ENCODE peak calls at places on chromosomes 6 and 20, in eight cellular contexts. W is GM12878, B is A549, U is SK-N-SH, I is HepG2, K is tibial nerve, A is stomach, H is esophagus muscularis mucosa. J is an unnamed sample.

GRCh38 chr20:49717693-49718092 is 4.0 kb upstream of the B4GALT5 start:
- DNase-seq in W (no peak), B (peak), U (no peak), I (peak), K (no peak), A (no peak), H (no peak), J (no peak)

GRCh38 chr6:119481981-119482380 is 132.4 kb upstream of the MAN1A1 start:
- DNase-seq in W (no peak), B (no peak), U (no peak), I (no peak), K (no peak), A (no peak), H (no peak), J (no peak)

GRCh38 chr6:13504611-13505344 is 17.4 kb upstream of the GFOD1 start:
- DNase-seq in W (no peak), B (no peak), U (no peak), I (no peak), K (no peak), A (no peak), H (no peak), J (no peak)

GRCh38 chr6:71197770-71198169 is 90.8 kb upstream of the OGFRL1 start:
- DNase-seq in W (no peak), B (no peak), U (no peak), I (no peak), K (no peak), A (no peak), H (no peak), J (no peak)

GRCh38 chr6:44192428-44193041 is 24.2 kb upstream of the MYMX start:
- DNase-seq in W (no peak), B (no peak), U (no peak), I (no peak), K (no peak), A (no peak), H (no peak), J (no peak)

GRCh38 chr6:119339941-119340456 is 9.6 kb downstream of the MAN1A1 start:
- DNase-seq in W (no peak), B (no peak), U (no peak), I (no peak), K (no peak), A (no peak), H (no peak), J (peak)

GRCh38 chr6:153842491-153842890 is 196.5 kb upstream of the OPRM1 start:
- DNase-seq in W (no peak), B (no peak), U (no peak), I (no peak), K (no peak), A (no peak), H (no peak), J (no peak)

GRCh38 chr20:37480915-37481314 is 40.1 kb upstream of the NNAT start:
- DNase-seq in W (no peak), B (no peak), U (no peak), I (no peak), K (no peak), A (no peak), H (no peak), J (no peak)

GRCh38 chr6:167930300-167930699 is 67.2 kb upstream of the KIF25 start:
- DNase-seq in W (no peak), B (no peak), U (no peak), I (peak), K (no peak), A (no peak), H (no peak), J (peak)

GRCh38 chr6:47161176-47161687 is 119.1 kb upstream of the ADGRF1 start:
- DNase-seq in W (no peak), B (peak), U (no peak), I (no peak), K (no peak), A (no peak), H (no peak), J (peak)

GRCh38 chr6:50978631-50979030 is 160.0 kb downstream of the TFAP2B start:
- DNase-seq in W (no peak), B (no peak), U (no peak), I (no peak), K (no peak), A (no peak), H (no peak), J (no peak)

GRCh38 chr6:118281291-118281690 is 266.8 kb upstream of the PLN start:
- DNase-seq in W (no peak), B (no peak), U (no peak), I (peak), K (no peak), A (no peak), H (no peak), J (no peak)

GRCh38 chr6:109008061-109008460 is 86.6 kb downstream of the SESN1 start:
- DNase-seq in W (no peak), B (no peak), U (no peak), I (no peak), K (no peak), A (no peak), H (no peak), J (no peak)

GRCh38 chr6:18314317-18314997 is 50.1 kb upstream of the DEK start:
- DNase-seq in W (no peak), B (no peak), U (no peak), I (no peak), K (no peak), A (no peak), H (peak), J (no peak)

GRCh38 chr6:82767037-82767436 is 298.6 kb downstream of the UBE3D start:
- DNase-seq in W (no peak), B (no peak), U (no peak), I (no peak), K (no peak), A (no peak), H (no peak), J (no peak)

GRCh38 chr20:24816907-24817306 is 132.2 kb upstream of the CST7 start:
- DNase-seq in W (no peak), B (no peak), U (no peak), I (no peak), K (no peak), A (no peak), H (no peak), J (no peak)

GRCh38 chr6:161033667-161034066 is 42.1 kb downstream of the MAP3K4 start:
- DNase-seq in W (no peak), B (no peak), U (no peak), I (no peak), K (no peak), A (no peak), H (no peak), J (no peak)

GRCh38 chr20:13430346-13431002 is 208.3 kb downstream of the TASP1 start:
- DNase-seq in W (peak), B (no peak), U (no peak), I (peak), K (no peak), A (no peak), H (no peak), J (no peak)

GRCh38 chr6:169779092-169779815 is 27.8 kb downstream of the ERMARD start:
- DNase-seq in W (no peak), B (no peak), U (no peak), I (no peak), K (no peak), A (no peak), H (peak), J (no peak)

GRCh38 chr6:31079656-31080261 is 32.6 kb downstream of the C6orf15 start:
- DNase-seq in W (no peak), B (peak), U (peak), I (peak), K (peak), A (peak), H (no peak), J (peak)

GRCh38 chr20:58514321-58515239 is 619 bp downstream of the APCDD1L start:
- DNase-seq in W (no peak), B (no peak), U (no peak), I (no peak), K (no peak), A (no peak), H (no peak), J (peak)

GRCh38 chr6:15073883-15074465 is 171.9 kb upstream of the JARID2 start:
- DNase-seq in W (no peak), B (no peak), U (no peak), I (no peak), K (no peak), A (no peak), H (no peak), J (no peak)

GRCh38 chr6:85620308-85620707 is 22.4 kb downstream of the SYNCRIP start:
- DNase-seq in W (no peak), B (no peak), U (no peak), I (no peak), K (no peak), A (no peak), H (no peak), J (no peak)

GRCh38 chr6:119604124-119604523 is 254.6 kb upstream of the MAN1A1 start:
- DNase-seq in W (no peak), B (no peak), U (no peak), I (no peak), K (no peak), A (no peak), H (no peak), J (no peak)

GRCh38 chr6:139443226-139444112 is 69.0 kb upstream of the CITED2 start:
- DNase-seq in W (no peak), B (no peak), U (no peak), I (no peak), K (no peak), A (no peak), H (no peak), J (no peak)

GRCh38 chr6:21538186-21538798 is 55.3 kb upstream of the SOX4 start:
- DNase-seq in W (no peak), B (no peak), U (no peak), I (peak), K (no peak), A (no peak), H (no peak), J (no peak)

GRCh38 chr6:119174879-119175817 is 96.7 kb upstream of the FAM184A start:
- DNase-seq in W (no peak), B (no peak), U (no peak), I (no peak), K (no peak), A (no peak), H (no peak), J (no peak)

GRCh38 chr20:58721951-58722371 is 29.4 kb downstream of the NPEPL1 start:
- DNase-seq in W (no peak), B (no peak), U (no peak), I (no peak), K (peak), A (peak), H (peak), J (no peak)

GRCh38 chr6:32153835-32154513 is at the start of gene PPT2:
- DNase-seq in W (no peak), B (peak), U (peak), I (peak), K (peak), A (peak), H (peak), J (peak)

GRCh38 chr6:133817460-133818047 is 71.4 kb upstream of the TCF21 start:
- DNase-seq in W (no peak), B (no peak), U (peak), I (peak), K (no peak), A (no peak), H (no peak), J (no peak)

GRCh38 chr6:142478117-142478516 is 176.3 kb downstream of the ADGRG6 start:
- DNase-seq in W (no peak), B (no peak), U (no peak), I (peak), K (no peak), A (no peak), H (no peak), J (no peak)

GRCh38 chr20:13271977-13272975 is 51.2 kb downstream of the ISM1 start:
- DNase-seq in W (no peak), B (no peak), U (no peak), I (no peak), K (peak), A (no peak), H (no peak), J (no peak)

GRCh38 chr6:2971420-2972218 is at the start of gene SERPINB6:
- DNase-seq in W (no peak), B (peak), U (peak), I (peak), K (peak), A (peak), H (peak), J (peak)

GRCh38 chr20:25227317-25227831 is 20.5 kb upstream of the PYGB start:
- DNase-seq in W (no peak), B (no peak), U (no peak), I (peak), K (no peak), A (no peak), H (no peak), J (peak)

GRCh38 chr6:156262014-156262413 is 515.2 kb upstream of the ARID1B start:
- DNase-seq in W (no peak), B (no peak), U (peak), I (no peak), K (no peak), A (no peak), H (no peak), J (no peak)

GRCh38 chr6:134918418-134918961 is 31.4 kb downstream of the ALDH8A1 start:
- DNase-seq in W (no peak), B (no peak), U (no peak), I (no peak), K (no peak), A (no peak), H (no peak), J (no peak)

GRCh38 chr6:129844118-129844891 is 16.8 kb downstream of the TMEM244 start:
- DNase-seq in W (no peak), B (no peak), U (peak), I (no peak), K (no peak), A (no peak), H (no peak), J (no peak)

GRCh38 chr20:7585126-7585679 is 355.1 kb downstream of the HAO1 start:
- DNase-seq in W (no peak), B (no peak), U (no peak), I (peak), K (no peak), A (no peak), H (no peak), J (no peak)

DNA sequence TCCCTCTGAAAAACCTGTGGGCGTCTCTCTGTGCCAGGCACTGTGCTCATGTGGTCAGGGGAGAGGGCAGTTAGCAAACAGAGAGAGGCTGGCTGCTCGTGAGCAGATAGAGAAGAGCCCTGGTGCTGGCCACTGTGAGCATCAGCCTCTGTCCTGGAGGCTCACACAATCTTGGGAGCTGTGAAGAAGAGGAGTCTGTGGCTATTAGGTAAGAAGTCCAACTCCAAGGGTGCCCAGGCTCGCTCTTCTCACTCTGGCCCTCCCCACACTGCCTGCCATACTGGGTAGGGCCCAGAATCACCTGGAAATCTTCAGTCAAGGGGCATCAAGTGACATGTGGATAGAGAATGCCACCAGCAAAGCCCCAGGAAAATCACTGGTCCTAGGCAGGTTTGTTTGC is 14.1 kb downstream of the SCML4 start:
- DNase-seq in W (no peak), B (no peak), U (no peak), I (no peak), K (no peak), A (no peak), H (peak), J (no peak)
- TF ChIP-seq EP300 in W (no peak), B (no peak), U (no peak), I (no peak), K (no peak), A (no peak), H (no peak), J (no peak)

GRCh38 chr20:46178891-46179290 is 60.8 kb downstream of the CD40 start:
- DNase-seq in W (no peak), B (no peak), U (no peak), I (no peak), K (no peak), A (no peak), H (no peak), J (peak)
- TF ChIP-seq EP300 in W (no peak), B (no peak), U (no peak), I (no peak), K (no peak), A (no peak), H (no peak), J (no peak)

GRCh38 chr6:155171747-155172191 is 92.0 kb upstream of the CLDN20 start:
- DNase-seq in W (no peak), B (no peak), U (no peak), I (no peak), K (no peak), A (no peak), H (no peak), J (no peak)

GRCh38 chr6:155174576-155175174 is 89.1 kb upstream of the CLDN20 start:
- DNase-seq in W (no peak), B (peak), U (peak), I (peak), K (peak), A (peak), H (no peak), J (peak)

GRCh38 chr6:155170519-155170918 is 93.3 kb upstream of the CLDN20 start:
- DNase-seq in W (no peak), B (no peak), U (no peak), I (no peak), K (no peak), A (no peak), H (no peak), J (no peak)

GRCh38 chr6:155171109-155171746 is 92.6 kb upstream of the CLDN20 start:
- DNase-seq in W (peak), B (peak), U (no peak), I (peak), K (peak), A (no peak), H (no peak), J (no peak)
- TF ChIP-seq EP300 in W (peak), B (no peak), U (no peak), I (no peak), K (no peak), A (no peak), H (no peak), J (no peak)

DNA sequence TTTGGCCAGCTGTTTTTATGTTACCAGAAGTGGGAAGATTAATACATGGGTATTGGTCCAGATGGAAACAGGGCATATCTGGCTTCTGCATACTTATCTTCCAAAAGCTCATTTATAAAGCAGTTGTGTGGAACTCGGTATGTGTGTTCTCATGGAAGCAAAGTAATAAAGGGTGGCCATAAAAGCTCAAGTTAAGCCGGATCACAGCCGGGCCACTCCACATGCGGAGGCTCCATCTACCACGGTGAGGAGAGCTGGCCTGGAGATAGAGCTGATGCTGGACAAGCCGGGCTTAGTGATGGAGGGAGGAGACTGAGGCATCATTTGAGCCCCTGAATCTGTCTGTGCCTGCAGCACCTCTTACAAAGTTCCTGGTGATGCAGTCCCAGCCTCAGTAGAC is 38.6 kb upstream of the KIF16B start:
- DNase-seq in W (no peak), B (no peak), U (no peak), I (no peak), K (no peak), A (no peak), H (no peak), J (no peak)
- TF ChIP-seq EP300 in W (no peak), B (no peak), U (no peak), I (no peak), K (no peak), A (no peak), H (no peak), J (no peak)

GRCh38 chr6:128491643-128492206 is 28.7 kb downstream of the PTPRK start:
- DNase-seq in W (no peak), B (no peak), U (no peak), I (no peak), K (no peak), A (no peak), H (no peak), J (no peak)
- TF ChIP-seq EP300 in W (no peak), B (no peak), U (no peak), I (no peak), K (no peak), A (no peak), H (no peak), J (no peak)

DNA sequence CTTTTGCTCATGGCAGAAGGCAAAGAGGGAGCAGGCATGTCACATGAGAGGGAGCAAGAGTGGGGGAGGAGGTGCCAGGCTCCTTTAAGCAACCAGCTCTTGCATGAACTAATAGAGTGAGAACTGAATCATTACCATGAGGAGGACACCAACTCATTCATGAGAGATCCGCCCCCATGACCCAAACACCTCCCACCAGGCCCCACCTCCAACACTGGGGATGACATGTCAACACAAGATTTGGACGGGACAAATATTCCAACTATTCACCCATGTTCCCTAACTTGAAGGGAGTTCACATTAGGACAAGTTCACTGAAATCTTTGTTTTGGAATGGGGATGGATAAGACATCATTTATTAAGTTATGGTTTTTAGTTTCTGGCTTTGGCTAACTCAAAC is 155.1 kb upstream of the ESR1 start:
- DNase-seq in W (no peak), B (no peak), U (no peak), I (peak), K (peak), A (no peak), H (no peak), J (no peak)
- TF ChIP-seq EP300 in W (no peak), B (no peak), U (no peak), I (peak), K (no peak), A (no peak), H (no peak), J (no peak)

DNA sequence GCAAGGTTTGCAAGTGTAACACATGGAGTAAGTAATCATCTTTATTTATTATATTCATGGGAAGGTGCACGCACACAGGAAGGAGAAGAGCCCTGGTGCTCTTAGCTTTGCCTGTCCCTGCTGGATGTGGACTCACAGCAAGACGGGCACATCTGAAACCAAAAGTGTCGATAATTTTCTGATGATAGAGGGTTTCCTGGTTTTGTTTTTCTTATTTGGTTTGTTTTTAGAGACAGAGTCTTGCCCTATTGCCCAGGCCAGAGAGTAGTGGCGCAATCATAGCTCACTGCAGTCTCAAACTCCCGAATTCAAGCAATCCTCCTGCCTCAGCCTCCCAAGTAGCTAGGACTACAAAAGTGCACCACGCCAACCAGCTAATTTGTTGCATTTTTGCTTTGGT is 7.8 kb upstream of the KHDC1L start:
- DNase-seq in W (no peak), B (no peak), U (no peak), I (no peak), K (no peak), A (no peak), H (no peak), J (no peak)
- TF ChIP-seq EP300 in W (no peak), B (no peak), U (no peak), I (no peak), K (no peak), A (no peak), H (no peak), J (no peak)

DNA sequence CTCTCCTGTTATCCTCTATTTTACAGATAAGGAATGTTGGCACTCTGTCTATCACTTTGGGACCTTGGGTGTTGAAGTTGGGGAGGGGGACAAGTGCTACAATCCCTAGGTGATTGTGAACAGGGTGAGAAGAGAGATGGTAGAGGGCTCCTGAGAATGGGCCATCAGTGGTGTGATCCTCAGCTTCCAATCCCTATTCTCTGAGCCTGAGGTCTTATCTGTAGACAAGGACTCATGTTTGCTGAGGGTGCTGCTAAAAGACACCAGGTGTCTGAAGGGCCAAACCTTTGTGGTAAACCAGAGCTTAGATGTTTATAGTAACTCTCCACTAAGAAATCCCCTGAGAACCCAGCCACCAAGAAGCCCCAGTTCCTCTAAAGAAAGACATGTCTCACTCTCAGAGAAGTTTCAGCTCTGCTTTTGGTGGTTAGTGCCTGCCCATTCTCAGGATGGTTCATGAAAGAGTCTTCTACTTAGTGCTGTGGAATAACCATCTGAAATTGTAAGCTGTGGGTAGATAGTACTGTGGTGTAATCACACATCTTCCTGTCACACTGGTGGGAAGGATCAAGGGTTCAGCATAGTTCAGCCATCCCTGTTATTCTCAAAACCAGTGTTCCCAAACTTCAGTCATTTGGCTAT is 58.2 kb upstream of the IL20RA start:
- DNase-seq in W (peak), B (no peak), U (no peak), I (no peak), K (no peak), A (no peak), H (no peak), J (no peak)
- TF ChIP-seq EP300 in W (peak), B (no peak), U (no peak), I (no peak), K (no peak), A (no peak), H (no peak), J (no peak)

J was measured in upper lobe of left lung.